ENCODE peak calls at places on chromosomes 2 and 18, in seven cellular contexts. H is Peyer's patch, A is IMR-90, Z is upper lobe of left lung, P is stomach, R is transverse colon, T is GM12878. F is an unnamed sample.

GRCh38 chr2:160075171-160075570 is 12.8 kb upstream of the PLA2R1 start:
- DNase-seq in T (no peak), R (no peak), Z (no peak), P (peak), A (peak), H (no peak), F (peak)

GRCh38 chr2:219886615-219887014 is 259.2 kb downstream of the SLC4A3 start:
- DNase-seq in T (no peak), H (no peak), P (no peak), A (peak), Z (no peak), R (no peak), F (no peak)

GRCh38 chr2:47299555-47299954 is 103.4 kb upstream of the MSH2 start:
- DNase-seq in R (no peak), A (peak), P (no peak), Z (no peak), T (no peak), H (no peak), F (no peak)

GRCh38 chr18:11322006-11322405 is 172.6 kb upstream of the PIEZO2 start:
- DNase-seq in H (no peak), R (no peak), A (peak), Z (no peak), T (no peak), P (no peak), F (no peak)

GRCh38 chr18:65725421-65726050 is 25.3 kb upstream of the CDH7 start:
- DNase-seq in Z (no peak), H (peak), R (peak), P (no peak), T (no peak), A (no peak), F (no peak)

GRCh38 chr2:132272713-132273112 is 111.0 kb upstream of the ANKRD30BL start:
- DNase-seq in T (no peak), P (no peak), H (no peak), Z (no peak), R (no peak), A (no peak), F (no peak)

GRCh38 chr2:105737980-105738657 is 6.6 kb upstream of the NCK2 start:
- DNase-seq in R (no peak), H (no peak), T (no peak), Z (no peak), P (no peak), A (no peak), F (no peak)

GRCh38 chr2:216596234-216596985 is 36.8 kb upstream of the IGFBP2 start:
- DNase-seq in A (peak), T (no peak), Z (no peak), H (no peak), P (no peak), R (no peak), F (peak)

GRCh38 chr2:147506889-147507288 is 337.9 kb upstream of the ACVR2A start:
- DNase-seq in R (no peak), T (no peak), A (no peak), P (no peak), Z (peak), H (no peak), F (no peak)

GRCh38 chr2:183339311-183339710 is 215.1 kb downstream of the NUP35 start:
- DNase-seq in Z (no peak), R (no peak), H (no peak), T (no peak), A (no peak), P (no peak), F (no peak)

GRCh38 chr2:239000500-239001073 is 152.7 kb downstream of the TWIST2 start:
- DNase-seq in T (no peak), H (no peak), P (no peak), A (no peak), Z (no peak), R (no peak), F (no peak)

GRCh38 chr18:74412106-74412880 is 44.8 kb downstream of the DIPK1C start:
- DNase-seq in H (no peak), T (no peak), Z (no peak), A (no peak), R (no peak), P (no peak), F (no peak)

GRCh38 chr2:237879991-237880560 is 20.7 kb downstream of the RAMP1 start:
- DNase-seq in R (no peak), T (no peak), A (no peak), Z (no peak), P (no peak), H (no peak), F (no peak)

GRCh38 chr2:138720035-138720589 is 60.1 kb downstream of the NXPH2 start:
- DNase-seq in T (no peak), H (no peak), Z (no peak), A (no peak), P (no peak), R (no peak), F (no peak)

GRCh38 chr2:143030127-143030526 is 99.1 kb upstream of the ARHGAP15 start:
- DNase-seq in H (no peak), A (peak), R (no peak), Z (no peak), P (no peak), T (peak), F (no peak)

GRCh38 chr18:62037989-62038778 is 145.4 kb upstream of the RNF152 start:
- DNase-seq in Z (no peak), R (no peak), H (no peak), A (peak), P (no peak), T (no peak), F (no peak)

GRCh38 chr2:240597054-240597418 is 10.5 kb downstream of the CAPN10 start:
- DNase-seq in H (peak), T (no peak), Z (peak), A (no peak), P (no peak), R (no peak), F (no peak)

GRCh38 chr18:79454034-79454735 is 58.5 kb downstream of the NFATC1 start:
- DNase-seq in T (no peak), P (no peak), R (no peak), Z (peak), H (no peak), A (peak), F (no peak)

GRCh38 chr2:61178603-61179545 is 16.9 kb downstream of the C2orf74 start:
- DNase-seq in Z (peak), P (no peak), H (no peak), A (peak), T (no peak), R (no peak), F (no peak)

GRCh38 chr18:56038258-56039030 is 450.5 kb upstream of the TCF4 start:
- DNase-seq in Z (no peak), P (no peak), R (no peak), A (no peak), H (no peak), T (no peak), F (no peak)

GRCh38 chr18:56034954-56035353 is 447.0 kb upstream of the TCF4 start:
- DNase-seq in H (no peak), R (no peak), P (no peak), A (no peak), Z (no peak), T (no peak), F (no peak)

GRCh38 chr18:56030060-56030459 is 442.1 kb upstream of the TCF4 start:
- DNase-seq in P (no peak), H (no peak), Z (no peak), T (no peak), R (no peak), A (no peak), F (no peak)

GRCh38 chr18:56036673-56037072 is 448.7 kb upstream of the TCF4 start:
- DNase-seq in P (no peak), Z (no peak), T (no peak), H (no peak), R (no peak), A (peak), F (no peak)

GRCh38 chr18:56035546-56035945 is 447.6 kb upstream of the TCF4 start:
- DNase-seq in H (no peak), A (no peak), R (no peak), Z (no peak), T (no peak), P (no peak), F (no peak)
- TF ChIP-seq CTCF in H (no peak), A (no peak), R (no peak), Z (no peak), T (no peak), P (no peak), F (no peak)

GRCh38 chr18:63099848-63100625 is 219.5 kb downstream of the BCL2 start:
- DNase-seq in P (no peak), Z (no peak), R (peak), T (peak), A (no peak), H (peak), F (no peak)
- TF ChIP-seq POLR2A in P (no peak), Z (no peak), R (peak), T (no peak), A (no peak), H (peak), F (no peak)

GRCh38 chr2:48545244-48545643 is 15.3 kb downstream of the STON1 start:
- DNase-seq in H (no peak), T (no peak), R (no peak), Z (peak), A (no peak), P (no peak), F (peak)
- TF ChIP-seq CTCF in H (no peak), T (no peak), R (no peak), Z (no peak), A (no peak), P (no peak), F (no peak)

DNA sequence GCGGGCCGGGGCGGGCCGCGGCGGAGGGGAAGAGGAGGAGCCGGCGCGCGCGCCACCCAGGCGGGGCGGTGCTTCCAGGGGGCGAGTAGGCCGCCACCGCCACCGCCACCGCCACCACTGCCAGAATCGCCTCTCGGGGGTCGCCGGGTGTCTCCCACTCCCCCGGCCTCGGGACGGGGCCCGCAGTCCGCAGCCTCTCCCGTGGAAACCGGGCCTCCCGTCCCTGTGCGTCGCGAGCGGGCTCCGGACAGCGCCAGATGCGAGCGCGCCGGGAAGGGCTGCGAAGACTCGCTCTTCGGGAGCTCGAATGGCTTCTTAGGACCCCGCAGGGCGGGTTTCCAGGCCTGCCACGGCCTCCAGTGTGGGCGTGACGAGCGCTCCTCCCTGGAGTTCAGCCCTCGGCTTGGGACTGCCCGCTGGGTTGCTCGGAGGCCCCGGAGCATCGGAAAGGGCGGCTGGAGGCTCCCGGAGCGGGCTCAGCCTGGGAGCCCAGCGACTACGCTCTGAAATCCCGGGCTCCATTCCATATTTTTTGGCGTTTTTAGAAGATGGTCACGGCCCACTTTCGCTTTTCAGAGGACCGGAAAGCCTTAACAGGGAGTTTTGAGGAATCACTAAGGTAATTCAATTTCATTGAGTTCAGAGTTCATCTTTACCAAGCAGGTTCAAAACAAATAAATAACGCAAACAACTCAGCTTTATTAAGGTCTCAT is 391 bp upstream of the KDSR start:
- DNase-seq in Z (peak), H (peak), P (peak), T (peak), R (peak), A (peak), F (peak)
- TF ChIP-seq POLR2A in Z (peak), H (peak), P (peak), T (peak), R (peak), A (peak), F (no peak)

DNA sequence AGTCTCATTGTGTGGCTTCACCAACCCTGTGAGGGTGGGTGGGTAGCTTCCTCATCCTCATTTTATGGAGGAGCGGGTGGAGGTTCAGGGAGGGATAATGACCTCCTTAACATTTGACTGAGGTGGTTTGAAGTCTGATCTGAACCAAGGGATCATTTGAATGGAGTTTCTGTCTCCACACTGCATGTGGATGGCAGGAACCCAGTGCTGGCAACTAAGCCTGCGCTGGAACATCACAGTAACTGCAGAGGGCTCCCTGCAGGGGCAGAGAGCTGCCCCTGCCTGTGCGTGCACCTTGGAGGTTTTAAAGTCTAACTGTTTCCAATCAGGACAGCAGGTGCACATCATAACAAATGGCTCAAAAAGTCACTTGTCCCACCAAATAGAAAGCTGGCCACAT is 3.3 kb downstream of the AGAP1 start:
- DNase-seq in T (no peak), H (no peak), R (no peak), P (no peak), A (no peak), Z (no peak), F (no peak)
- TF ChIP-seq CTCF in T (no peak), H (no peak), R (no peak), P (no peak), A (no peak), Z (no peak), F (no peak)

F was measured in lower leg skin.